ENCODE peak calls at places on chromosomes 13 and 19, in ten cellular contexts. V, Y, G, A, B, R, J, L, W and T are unnamed samples.

GRCh38 chr13:51814825-51815650 is 11.1 kb upstream of the DHRS12 start:
- DNase-seq in V (peak; percentile 72), Y (peak; percentile 76), G (peak; percentile 76), A (peak; percentile 83), B (peak; percentile 65), R (peak; percentile 51), J (peak; percentile 72), L (peak; percentile 29), W (peak; percentile 79), T (peak; percentile 70)

GRCh38 chr13:50257646-50258045 is 242.4 kb downstream of the KCNRG start:
- DNase-seq in V (no peak), Y (no peak), G (no peak), A (no peak), B (no peak), R (no peak), J (peak; percentile 16), L (no peak), W (no peak), T (no peak)

GRCh38 chr13:48412881-48413351 is at the start of gene LPAR6:
- DNase-seq in V (no peak), Y (peak; percentile 13), G (no peak), A (no peak), B (peak; percentile 37), R (no peak), J (peak; percentile 36), L (no peak), W (peak; percentile 23), T (no peak)

GRCh38 chr19:7869453-7869909 is 4.7 kb downstream of the PRR36 start:
- DNase-seq in V (peak; percentile 84), Y (peak; percentile 72), G (no peak), A (peak; percentile 79), B (peak; percentile 51), R (peak; percentile 34), J (no peak), L (peak; percentile 49), W (peak; percentile 93), T (peak; percentile 64)

GRCh38 chr19:17090501-17091074 is 15.0 kb downstream of the MYO9B start:
- DNase-seq in V (no peak), Y (no peak), G (no peak), A (no peak), B (no peak), R (no peak), J (no peak), L (no peak), W (peak; percentile 37), T (no peak)

GRCh38 chr13:54949735-54950134 is 1921.1 kb downstream of the OLFM4 start:
- DNase-seq in V (no peak), Y (no peak), G (no peak), A (no peak), B (no peak), R (no peak), J (no peak), L (no peak), W (no peak), T (no peak)

GRCh38 chr13:62643007-62643483 is 1227.4 kb upstream of the PCDH20 start:
- DNase-seq in V (no peak), Y (no peak), G (no peak), A (no peak), B (no peak), R (no peak), J (no peak), L (no peak), W (no peak), T (no peak)

GRCh38 chr19:36103842-36104552 is 6.9 kb upstream of the OVOL3 start:
- DNase-seq in V (no peak), Y (no peak), G (no peak), A (no peak), B (no peak), R (no peak), J (no peak), L (no peak), W (no peak), T (no peak)

DNA sequence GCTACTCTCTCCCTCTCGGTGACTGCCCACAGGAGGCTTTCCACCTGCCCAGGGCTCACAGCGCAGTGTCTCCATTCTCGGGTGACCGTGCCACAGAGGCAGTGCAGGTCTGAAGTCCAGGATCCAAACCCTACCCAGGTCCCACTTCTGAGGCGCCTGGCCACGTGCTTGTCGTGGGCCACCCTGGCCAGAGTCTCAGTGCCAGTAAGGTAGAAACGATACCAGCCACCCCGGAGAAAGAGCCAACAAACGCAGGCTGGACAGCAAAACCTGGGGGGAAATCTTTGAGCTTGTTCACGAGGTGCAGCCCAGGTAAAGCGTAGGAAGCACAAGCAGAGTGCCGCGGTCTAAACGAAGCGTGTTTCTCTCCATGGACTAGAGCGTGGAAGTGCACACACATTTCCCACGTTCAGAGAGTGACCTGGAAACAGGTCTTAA is 95.6 kb downstream of the ATP11A start:
- DNase-seq in V (no peak), Y (no peak), G (no peak), A (no peak), B (peak; percentile 10), R (no peak), J (no peak), L (no peak), W (no peak), T (no peak)
- H3K27me3 ChIP-seq in V (no peaks in the 10 kb centered on the region), Y (no peaks in the 10 kb centered on the region), G (no peaks in the 10 kb centered on the region), A (no peaks in the 10 kb centered on the region), B (no peaks in the 10 kb centered on the region), R (no peaks in the 10 kb centered on the region), J (no peaks in the 10 kb centered on the region), L (no peaks in the 10 kb centered on the region), W (no peaks in the 10 kb centered on the region), T (no peaks in the 10 kb centered on the region)

GRCh38 chr13:68380041-68380973 is 1150.2 kb upstream of the PCDH9 start:
- DNase-seq in V (no peak), Y (no peak), G (no peak), A (no peak), B (no peak), R (no peak), J (no peak), L (no peak), W (no peak), T (no peak)
- H3K4me1 ChIP-seq in V (no peaks in the 10 kb centered on the region), Y (no peaks in the 10 kb centered on the region), G (no peaks in the 10 kb centered on the region), A (no peaks in the 10 kb centered on the region), B (no peaks in the 10 kb centered on the region), R (no peaks in the 10 kb centered on the region), J (no peaks in the 10 kb centered on the region), L (no peaks in the 10 kb centered on the region), W (no peaks in the 10 kb centered on the region), T (no peaks in the 10 kb centered on the region)

GRCh38 chr19:410243-410781 is 1.4 kb upstream of the C2CD4C start:
- DNase-seq in V (no peak), Y (no peak), G (peak; percentile 60), A (no peak), B (no peak), R (no peak), J (no peak), L (no peak), W (no peak), T (no peak)
- H3K27me3 ChIP-seq in V (peaks cover 19% of the 10 kb centered on the region), Y (peaks cover 16% of the 10 kb centered on the region), G (peaks cover 14% of the 10 kb centered on the region), A (peaks cover 72% of the 10 kb centered on the region), B (no peaks in the 10 kb centered on the region), R (peaks cover 50% of the 10 kb centered on the region), J (peaks cover 7% of the 10 kb centered on the region), L (peaks cover 21% of the 10 kb centered on the region), W (peaks cover 13% of the 10 kb centered on the region), T (peaks cover 11% of the 10 kb centered on the region)

GRCh38 chr19:18427080-18427751 is 8.0 kb downstream of the SSBP4 start:
- DNase-seq in V (no peak), Y (no peak), G (no peak), A (no peak), B (no peak), R (no peak), J (no peak), L (no peak), W (no peak), T (no peak)

GRCh38 chr19:18428173-18428836 is 9.1 kb downstream of the SSBP4 start:
- DNase-seq in V (no peak), Y (no peak), G (no peak), A (no peak), B (no peak), R (no peak), J (no peak), L (no peak), W (no peak), T (no peak)

GRCh38 chr19:18428837-18429674 is 8.9 kb downstream of the ISYNA1 start:
- DNase-seq in V (peak; percentile 89), Y (peak; percentile 98), G (peak; percentile 89), A (peak; percentile 77), B (peak; percentile 72), R (no peak), J (peak; percentile 90), L (peak; percentile 70), W (peak; percentile 92), T (no peak)

GRCh38 chr19:18426416-18426767 is 7.2 kb downstream of the SSBP4 start:
- DNase-seq in V (no peak), Y (no peak), G (no peak), A (no peak), B (no peak), R (no peak), J (no peak), L (no peak), W (no peak), T (no peak)

DNA sequence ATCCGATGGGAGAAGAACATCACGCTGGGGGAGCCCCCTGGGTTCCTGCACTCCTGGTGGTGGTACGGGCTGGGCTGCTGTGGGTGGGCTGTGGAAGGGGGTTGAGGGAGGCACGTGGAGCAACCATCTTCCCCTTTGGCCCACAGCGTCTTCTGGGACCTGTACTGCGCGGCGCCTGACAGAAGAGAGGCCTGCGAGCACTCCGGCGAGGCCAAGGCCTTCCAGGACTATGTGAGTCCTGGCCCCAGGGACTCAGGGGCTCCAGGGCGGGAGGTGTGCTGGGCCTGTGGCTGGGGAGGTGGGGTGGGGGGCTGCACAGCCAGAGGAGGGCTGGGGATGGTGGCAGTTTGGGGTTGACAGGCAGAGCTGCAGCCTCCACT is 8.5 kb downstream of the SSBP4 start:
- DNase-seq in V (no peak), Y (no peak), G (no peak), A (no peak), B (no peak), R (no peak), J (no peak), L (no peak), W (no peak), T (no peak)
- H3K4me1 ChIP-seq in V (peaks cover 35% of the 10 kb centered on the region), Y (peaks cover 51% of the 10 kb centered on the region), G (peaks cover 26% of the 10 kb centered on the region), A (peaks cover 25% of the 10 kb centered on the region), B (peaks cover 26% of the 10 kb centered on the region), R (peaks cover 40% of the 10 kb centered on the region), J (peaks cover 29% of the 10 kb centered on the region), L (peaks cover 43% of the 10 kb centered on the region), W (peaks cover 48% of the 10 kb centered on the region), T (no peaks in the 10 kb centered on the region)

DNA sequence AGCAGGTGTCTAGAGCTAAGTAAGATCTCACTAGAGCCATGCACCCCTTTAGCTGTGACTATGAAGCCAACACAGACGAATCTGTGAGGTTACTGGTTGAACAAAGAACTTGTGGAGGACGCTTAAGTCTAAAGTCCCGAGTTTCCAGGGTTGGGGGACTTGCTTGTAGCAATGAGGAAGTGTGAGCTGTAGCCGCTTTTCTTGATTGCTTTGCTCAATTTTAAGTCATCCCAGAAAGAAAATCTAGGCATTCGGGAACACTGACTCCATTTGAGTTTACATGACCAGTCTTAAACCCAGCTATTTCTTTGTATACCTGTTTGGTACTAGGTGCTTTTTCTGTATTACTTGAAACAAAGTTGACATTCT is 1.7 kb downstream of the GPC5 start:
- DNase-seq in V (no peak), Y (peak; percentile 4), G (no peak), A (no peak), B (no peak), R (no peak), J (no peak), L (no peak), W (no peak), T (no peak)
- H3K27me3 ChIP-seq in V (peaks cover 72% of the 10 kb centered on the region), Y (peaks cover 88% of the 10 kb centered on the region), G (no peaks in the 10 kb centered on the region), A (peaks cover 70% of the 10 kb centered on the region), B (peaks cover 26% of the 10 kb centered on the region), R (peaks cover 31% of the 10 kb centered on the region), J (peaks cover 6% of the 10 kb centered on the region), L (no peaks in the 10 kb centered on the region), W (peaks cover 18% of the 10 kb centered on the region), T (no peaks in the 10 kb centered on the region)

GRCh38 chr19:46978470-46978869 is 41.2 kb upstream of the NPAS1 start:
- DNase-seq in V (no peak), Y (no peak), G (no peak), A (no peak), B (no peak), R (no peak), J (no peak), L (no peak), W (no peak), T (no peak)
- H3K4me1 ChIP-seq in V (peaks cover 32% of the 10 kb centered on the region), Y (peaks cover 44% of the 10 kb centered on the region), G (peaks cover 86% of the 10 kb centered on the region), A (peaks cover 34% of the 10 kb centered on the region), B (peaks cover 35% of the 10 kb centered on the region), R (peaks cover 80% of the 10 kb centered on the region), J (no peaks in the 10 kb centered on the region), L (peaks cover 86% of the 10 kb centered on the region), W (peaks cover 38% of the 10 kb centered on the region), T (peaks cover 45% of the 10 kb centered on the region)